ENCODE peak calls at places on chromosomes 3 and 15, in nine cellular contexts. One of them, this sample, is unnamed.

GRCh38 chr3:55173504-55173903 is 245.6 kb upstream of the LRTM1 start:
- DNase-seq in NCI-H510A: no peak
- DNase-seq in smooth muscle cell of the brain vasculature: no peak
- DNase-seq in GM12892: no peak
- DNase-seq in esophagus muscularis mucosa: no peak
- DNase-seq in heart left ventricle: no peak
- DNase-seq in NCI-H2171: no peak
- DNase-seq in NCI-H2227 treated with DMSO at 0.1 percent for 48 hours: no peak
- DNase-seq in COR-L47: no peak
- DNase-seq in this sample: no peak

GRCh38 chr3:72237679-72238320 is 452.9 kb upstream of the PROK2 start:
- DNase-seq in NCI-H2171: no peak
- DNase-seq in GM12892: no peak
- DNase-seq in NCI-H2227 treated with DMSO at 0.1 percent for 48 hours: no peak
- DNase-seq in heart left ventricle: no peak
- DNase-seq in smooth muscle cell of the brain vasculature: no peak
- DNase-seq in COR-L47: no peak
- DNase-seq in esophagus muscularis mucosa: no peak
- DNase-seq in NCI-H510A: no peak
- DNase-seq in this sample: no peak

GRCh38 chr3:126607214-126607908 is 47.6 kb downstream of the TXNRD3 start:
- DNase-seq in GM12892: no peak
- DNase-seq in smooth muscle cell of the brain vasculature: no peak
- DNase-seq in NCI-H2171: no peak
- DNase-seq in NCI-H2227 treated with DMSO at 0.1 percent for 48 hours: no peak
- DNase-seq in esophagus muscularis mucosa: no peak
- DNase-seq in heart left ventricle: no peak
- DNase-seq in COR-L47: no peak
- DNase-seq in NCI-H510A: no peak
- DNase-seq in this sample: no peak

GRCh38 chr15:99755692-99756409 is 22.6 kb upstream of the LYSMD4 start:
- DNase-seq in NCI-H510A: no peak
- DNase-seq in smooth muscle cell of the brain vasculature: peak
- DNase-seq in NCI-H2171: peak
- DNase-seq in NCI-H2227 treated with DMSO at 0.1 percent for 48 hours: peak
- DNase-seq in GM12892: peak
- DNase-seq in COR-L47: peak
- DNase-seq in heart left ventricle: peak
- DNase-seq in esophagus muscularis mucosa: no peak
- DNase-seq in this sample: no peak

GRCh38 chr15:41894791-41895463 is 1.1 kb upstream of the SPTBN5 start:
- DNase-seq in smooth muscle cell of the brain vasculature: no peak
- DNase-seq in heart left ventricle: peak
- DNase-seq in NCI-H2171: peak
- DNase-seq in esophagus muscularis mucosa: no peak
- DNase-seq in NCI-H2227 treated with DMSO at 0.1 percent for 48 hours: no peak
- DNase-seq in GM12892: peak
- DNase-seq in NCI-H510A: peak
- DNase-seq in COR-L47: peak
- DNase-seq in this sample: peak

GRCh38 chr3:177551431-177551836 is 354.2 kb upstream of the TBL1XR1 start:
- DNase-seq in heart left ventricle: no peak
- DNase-seq in NCI-H510A: no peak
- DNase-seq in GM12892: no peak
- DNase-seq in COR-L47: no peak
- DNase-seq in esophagus muscularis mucosa: no peak
- DNase-seq in smooth muscle cell of the brain vasculature: no peak
- DNase-seq in NCI-H2227 treated with DMSO at 0.1 percent for 48 hours: no peak
- DNase-seq in NCI-H2171: no peak
- DNase-seq in this sample: no peak

GRCh38 chr3:16203031-16203430 is 28.6 kb downstream of the GALNT15 start:
- DNase-seq in NCI-H2227 treated with DMSO at 0.1 percent for 48 hours: no peak
- DNase-seq in esophagus muscularis mucosa: no peak
- DNase-seq in smooth muscle cell of the brain vasculature: no peak
- DNase-seq in COR-L47: no peak
- DNase-seq in heart left ventricle: no peak
- DNase-seq in NCI-H510A: no peak
- DNase-seq in GM12892: no peak
- DNase-seq in NCI-H2171: no peak
- DNase-seq in this sample: no peak

GRCh38 chr3:89697321-89697916 is 590.0 kb downstream of the EPHA3 start:
- DNase-seq in NCI-H2171: no peak
- DNase-seq in heart left ventricle: no peak
- DNase-seq in esophagus muscularis mucosa: no peak
- DNase-seq in GM12892: no peak
- DNase-seq in COR-L47: no peak
- DNase-seq in smooth muscle cell of the brain vasculature: no peak
- DNase-seq in NCI-H2227 treated with DMSO at 0.1 percent for 48 hours: no peak
- DNase-seq in NCI-H510A: no peak
- DNase-seq in this sample: no peak

GRCh38 chr3:197030379-197031314 is 1.0 kb upstream of the MELTF start:
- DNase-seq in NCI-H2171: no peak
- DNase-seq in COR-L47: no peak
- DNase-seq in esophagus muscularis mucosa: no peak
- DNase-seq in smooth muscle cell of the brain vasculature: no peak
- DNase-seq in NCI-H2227 treated with DMSO at 0.1 percent for 48 hours: no peak
- DNase-seq in heart left ventricle: no peak
- DNase-seq in NCI-H510A: no peak
- DNase-seq in GM12892: no peak
- DNase-seq in this sample: peak

GRCh38 chr3:39102504-39103323 is 4.7 kb downstream of the GORASP1 start:
- DNase-seq in COR-L47: no peak
- DNase-seq in smooth muscle cell of the brain vasculature: no peak
- DNase-seq in NCI-H2227 treated with DMSO at 0.1 percent for 48 hours: no peak
- DNase-seq in GM12892: no peak
- DNase-seq in NCI-H510A: no peak
- DNase-seq in heart left ventricle: no peak
- DNase-seq in NCI-H2171: no peak
- DNase-seq in esophagus muscularis mucosa: peak
- DNase-seq in this sample: no peak

GRCh38 chr3:53809764-53810400 is 36.3 kb downstream of the CHDH start:
- DNase-seq in heart left ventricle: no peak
- DNase-seq in GM12892: no peak
- DNase-seq in COR-L47: no peak
- DNase-seq in esophagus muscularis mucosa: no peak
- DNase-seq in NCI-H2171: no peak
- DNase-seq in NCI-H510A: no peak
- DNase-seq in smooth muscle cell of the brain vasculature: no peak
- DNase-seq in NCI-H2227 treated with DMSO at 0.1 percent for 48 hours: no peak
- DNase-seq in this sample: no peak

GRCh38 chr15:62647195-62647865 is 395.2 kb upstream of the TPM1 start:
- DNase-seq in heart left ventricle: no peak
- DNase-seq in GM12892: no peak
- DNase-seq in NCI-H510A: no peak
- DNase-seq in NCI-H2171: no peak
- DNase-seq in smooth muscle cell of the brain vasculature: no peak
- DNase-seq in esophagus muscularis mucosa: peak
- DNase-seq in NCI-H2227 treated with DMSO at 0.1 percent for 48 hours: no peak
- DNase-seq in COR-L47: no peak
- DNase-seq in this sample: no peak

GRCh38 chr15:92920595-92921169 is 20.6 kb downstream of the CHD2 start:
- DNase-seq in NCI-H2227 treated with DMSO at 0.1 percent for 48 hours: no peak
- DNase-seq in COR-L47: no peak
- DNase-seq in smooth muscle cell of the brain vasculature: no peak
- DNase-seq in NCI-H510A: no peak
- DNase-seq in heart left ventricle: no peak
- DNase-seq in GM12892: no peak
- DNase-seq in NCI-H2171: no peak
- DNase-seq in esophagus muscularis mucosa: no peak
- DNase-seq in this sample: no peak